ENCODE peak calls at places on chromosomes 4 and X, in ten cellular contexts. S is progenitor cell of endocrine pancreas, Z is nephron progenitor cell, T is chondrocyte, M is GM13977, H is lower lobe of right lung, U is colonic mucosa, B is fibroblast of lung, F is mammary epithelial cell, I is RWPE1. G is an unnamed sample.

GRCh38 chr4:57109530-57109846 is 697 bp downstream of the IGFBP7 start:
- DNase-seq in S (no peak), Z (no peak), T (no peak), M (no peak), H (no peak), U (no peak), B (no peak), F (peak), I (no peak), G (peak)

GRCh38 chr4:3196670-3197359 is 52.1 kb upstream of the MSANTD1 start:
- DNase-seq in S (no peak), Z (no peak), T (no peak), M (no peak), H (no peak), U (no peak), B (no peak), F (no peak), I (no peak), G (no peak)

GRCh38 chrX:131762802-131763234 is 218.9 kb downstream of the OR13H1 start:
- DNase-seq in S (no peak), Z (no peak), T (no peak), M (no peak), H (no peak), U (peak), B (peak), F (peak), I (no peak), G (no peak)

GRCh38 chr4:141350122-141350904 is 129.6 kb downstream of the ZNF330 start:
- DNase-seq in S (no peak), Z (no peak), T (no peak), M (no peak), H (no peak), U (peak), B (peak), F (peak), I (peak), G (no peak)

GRCh38 chrX:35625714-35626113 is 172.4 kb upstream of the MAGEB16 start:
- DNase-seq in S (no peak), Z (no peak), T (no peak), M (no peak), H (no peak), U (no peak), B (no peak), F (no peak), I (no peak), G (no peak)

GRCh38 chr4:38177792-38178665 is 217.8 kb downstream of the PTTG2 start:
- DNase-seq in S (no peak), Z (no peak), T (no peak), M (no peak), H (peak), U (peak), B (no peak), F (no peak), I (no peak), G (peak)

GRCh38 chr4:170682511-170682910 is 592.8 kb upstream of the AADAT start:
- DNase-seq in S (no peak), Z (no peak), T (no peak), M (no peak), H (no peak), U (no peak), B (no peak), F (no peak), I (no peak), G (no peak)

GRCh38 chr4:185702147-185702663 is 109.8 kb downstream of the SORBS2 start:
- DNase-seq in S (no peak), Z (no peak), T (no peak), M (no peak), H (no peak), U (no peak), B (no peak), F (no peak), I (no peak), G (no peak)

GRCh38 chr4:81355136-81355535 is 116.6 kb downstream of the RASGEF1B start:
- DNase-seq in S (no peak), Z (no peak), T (no peak), M (no peak), H (no peak), U (no peak), B (no peak), F (no peak), I (no peak), G (no peak)

GRCh38 chr4:45131020-45131419 is 404.7 kb upstream of the GNPDA2 start:
- DNase-seq in S (no peak), Z (no peak), T (no peak), M (no peak), H (no peak), U (no peak), B (no peak), F (no peak), I (no peak), G (no peak)

GRCh38 chr4:151990201-151990600 is 229.4 kb upstream of the GATB start:
- DNase-seq in S (no peak), Z (no peak), T (no peak), M (no peak), H (no peak), U (no peak), B (peak), F (peak), I (peak), G (no peak)

GRCh38 chrX:46573896-46574336 is 351 bp downstream of the CHST7 start:
- DNase-seq in S (peak), Z (peak), T (peak), M (peak), H (peak), U (peak), B (peak), F (peak), I (no peak), G (peak)

GRCh38 chr4:95431678-95432077 is 117.1 kb downstream of the UNC5C start:
- DNase-seq in S (no peak), Z (no peak), T (no peak), M (no peak), H (no peak), U (no peak), B (peak), F (no peak), I (no peak), G (no peak)

GRCh38 chrX:116204947-116205346 is 34.4 kb downstream of the AGTR2 start:
- DNase-seq in S (no peak), Z (peak), T (no peak), M (no peak), H (no peak), U (no peak), B (peak), F (peak), I (peak), G (peak)

GRCh38 chrX:41923257-41923924 is at the start of gene CASK:
- DNase-seq in S (peak), Z (peak), T (peak), M (peak), H (peak), U (peak), B (peak), F (peak), I (peak), G (peak)

GRCh38 chr4:47824844-47825243 is 13.0 kb downstream of the CORIN start:
- DNase-seq in S (no peak), Z (peak), T (no peak), M (no peak), H (no peak), U (no peak), B (no peak), F (no peak), I (no peak), G (no peak)

GRCh38 chrX:37666516-37666915 is 19.1 kb upstream of the XK start:
- DNase-seq in S (no peak), Z (no peak), T (no peak), M (no peak), H (no peak), U (no peak), B (peak), F (no peak), I (no peak), G (no peak)

GRCh38 chrX:94854251-94854650 is 1180.2 kb downstream of the FAM133A start:
- DNase-seq in S (no peak), Z (no peak), T (no peak), M (no peak), H (no peak), U (no peak), B (no peak), F (no peak), I (no peak), G (no peak)

GRCh38 chrX:102044496-102044895 is 81.0 kb upstream of the TCEAL2 start:
- DNase-seq in S (no peak), Z (no peak), T (no peak), M (no peak), H (no peak), U (no peak), B (no peak), F (no peak), I (no peak), G (no peak)

GRCh38 chr4:23388699-23389395 is 501.0 kb downstream of the PPARGC1A start:
- DNase-seq in S (no peak), Z (no peak), T (no peak), M (no peak), H (no peak), U (no peak), B (no peak), F (no peak), I (no peak), G (no peak)

GRCh38 chr4:185721949-185722316 is 90.1 kb downstream of the SORBS2 start:
- DNase-seq in S (no peak), Z (no peak), T (no peak), M (no peak), H (no peak), U (no peak), B (no peak), F (no peak), I (no peak), G (no peak)

GRCh38 chr4:186190456-186191265 is 706 bp upstream of the CYP4V2 start:
- DNase-seq in S (peak), Z (peak), T (no peak), M (peak), H (no peak), U (peak), B (peak), F (no peak), I (peak), G (peak)

GRCh38 chr4:15811703-15812325 is 33.7 kb downstream of the CD38 start:
- DNase-seq in S (no peak), Z (no peak), T (no peak), M (no peak), H (no peak), U (no peak), B (no peak), F (no peak), I (peak), G (no peak)

GRCh38 chr4:79298027-79298426 is 27.8 kb downstream of the NAA11 start:
- DNase-seq in S (no peak), Z (no peak), T (no peak), M (no peak), H (no peak), U (no peak), B (no peak), F (no peak), I (no peak), G (no peak)
- TF ChIP-seq CTCF in S (no peak), Z (no peak), T (no peak), M (peak), H (no peak), U (no peak), B (no peak), F (no peak), I (no peak), G (no peak)

GRCh38 chr4:158170691-158171455 is 2.0 kb downstream of the GASK1B start:
- DNase-seq in S (no peak), Z (no peak), T (peak), M (peak), H (peak), U (peak), B (peak), F (peak), I (peak), G (peak)
- TF ChIP-seq CTCF in S (no peak), Z (peak), T (peak), M (peak), H (peak), U (peak), B (peak), F (peak), I (no peak), G (no peak)

DNA sequence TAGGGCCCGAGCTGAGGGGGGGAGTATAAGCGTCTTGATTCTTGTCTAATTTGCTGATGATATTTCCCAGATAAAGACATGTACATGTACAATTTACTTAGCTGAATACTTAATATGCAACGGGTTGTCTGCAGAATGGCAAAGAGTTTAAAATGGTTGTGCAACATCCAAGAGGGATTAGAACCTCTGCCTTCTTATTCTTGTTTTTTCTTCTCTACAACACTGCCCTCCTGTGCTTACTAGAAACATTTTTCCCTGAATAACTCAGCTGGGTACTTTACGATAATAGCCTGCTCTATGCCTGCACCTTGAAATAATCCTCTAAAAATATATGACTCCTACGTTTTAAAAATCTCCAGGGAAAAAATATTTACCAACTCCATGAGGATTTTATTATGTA is 41.8 kb downstream of the INTS12 start:
- DNase-seq in S (no peak), Z (no peak), T (no peak), M (peak), H (no peak), U (no peak), B (peak), F (peak), I (peak), G (peak)
- TF ChIP-seq CTCF in S (peak), Z (no peak), T (peak), M (peak), H (peak), U (no peak), B (peak), F (peak), I (no peak), G (peak)

DNA sequence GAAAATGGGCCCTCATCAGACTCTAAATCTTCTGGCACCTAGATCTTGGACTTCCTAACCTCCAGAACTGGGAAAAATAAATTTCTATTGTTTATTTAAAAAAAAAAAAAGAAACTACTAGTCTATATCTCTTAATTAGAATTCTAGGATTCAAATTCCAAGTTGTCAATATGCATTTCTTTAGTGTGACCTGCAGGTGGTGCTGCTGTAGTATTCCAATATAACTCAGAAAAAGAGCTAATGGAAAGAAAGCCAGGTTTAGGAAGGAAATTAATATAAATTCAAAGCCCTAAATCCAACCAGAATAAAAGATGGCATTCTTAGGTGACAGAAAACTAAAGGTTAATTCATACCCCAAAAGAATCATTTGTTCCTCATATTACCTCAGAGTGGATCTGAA is 80.0 kb upstream of the NALF2 start:
- DNase-seq in S (no peak), Z (no peak), T (no peak), M (no peak), H (no peak), U (no peak), B (no peak), F (no peak), I (no peak), G (no peak)
- TF ChIP-seq CTCF in S (peak), Z (peak), T (peak), M (peak), H (no peak), U (no peak), B (peak), F (peak), I (peak), G (no peak)

DNA sequence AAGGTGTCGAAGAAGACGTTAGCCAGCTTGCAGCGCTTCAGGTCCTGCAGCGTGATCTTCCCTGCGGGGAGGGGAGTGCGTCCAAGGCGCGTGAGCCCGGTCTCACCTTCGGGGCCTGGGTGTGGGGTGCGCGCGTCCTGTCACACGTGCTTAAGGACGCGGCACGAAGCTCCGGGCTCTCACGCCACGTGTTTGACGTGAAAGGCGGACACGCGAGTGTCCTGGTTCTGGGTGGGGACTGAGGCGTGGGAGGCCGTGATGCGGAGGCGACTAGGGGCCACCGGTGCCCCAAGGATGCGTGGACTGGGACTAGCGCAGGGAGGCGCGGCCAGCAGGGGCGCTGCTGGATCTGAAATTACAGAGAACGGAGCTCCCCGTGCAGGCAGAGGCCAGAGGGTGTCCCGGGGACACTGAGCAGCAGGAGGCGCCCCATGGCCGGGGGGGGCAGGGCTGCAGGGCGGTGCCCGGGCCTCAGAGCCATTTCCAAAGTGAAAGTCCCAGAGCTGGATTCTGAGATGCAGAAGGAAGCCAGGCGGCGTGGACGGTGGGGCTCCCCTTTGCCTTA is 20.3 kb upstream of the GTPBP6 start:
- DNase-seq in S (no peak), Z (no peak), T (peak), M (no peak), H (peak), U (no peak), B (no peak), F (no peak), I (no peak), G (no peak)
- TF ChIP-seq CTCF in S (no peak), Z (no peak), T (no peak), M (no peak), H (no peak), U (no peak), B (no peak), F (no peak), I (no peak), G (no peak)

DNA sequence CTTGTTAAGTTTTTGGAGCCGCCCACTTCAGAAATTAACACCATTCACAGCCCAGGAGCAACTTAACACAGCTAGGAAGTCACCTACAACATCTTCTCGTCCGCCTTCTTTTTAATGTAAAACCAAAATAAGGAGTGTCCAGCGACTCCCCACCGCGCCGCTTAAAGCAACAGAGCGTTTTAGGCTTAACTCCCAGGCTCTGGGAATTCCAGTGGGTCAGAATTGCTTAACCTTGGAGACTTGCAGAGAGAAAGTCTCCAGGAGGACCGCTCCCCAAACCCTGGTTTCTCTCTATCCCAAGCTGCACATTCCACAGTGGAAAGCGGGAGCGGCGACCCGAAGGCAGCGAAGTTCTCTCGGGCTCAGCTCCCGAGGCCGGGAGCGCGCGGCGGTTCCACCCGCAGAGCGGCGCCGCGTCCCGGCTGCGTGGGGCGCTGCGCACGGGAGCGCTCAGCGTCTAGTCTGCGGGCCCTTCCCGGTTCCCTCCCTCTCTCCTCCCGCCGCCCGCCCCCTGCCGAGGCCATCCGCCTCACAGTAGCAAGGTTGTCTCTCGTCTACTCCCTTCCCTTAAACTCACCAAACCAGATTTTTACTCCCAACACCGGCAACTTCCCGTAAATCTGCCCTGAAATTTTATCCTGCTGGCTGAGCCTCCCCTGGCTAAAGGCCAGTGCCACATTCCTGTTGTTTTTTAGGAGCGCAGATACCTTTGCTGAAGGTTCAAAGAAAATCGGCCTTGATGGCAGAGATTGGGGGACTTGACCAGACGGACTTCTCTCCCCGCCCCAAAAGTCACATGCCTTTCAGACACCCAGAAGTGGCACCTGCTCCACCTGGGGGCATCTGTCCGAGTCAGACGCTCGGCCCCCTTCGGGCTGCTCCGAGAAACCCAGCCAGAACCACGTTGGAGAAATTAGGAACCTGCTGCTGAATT is at the start of gene RBM47:
- DNase-seq in S (peak), Z (peak), T (no peak), M (peak), H (peak), U (peak), B (peak), F (peak), I (peak), G (peak)
- TF ChIP-seq CTCF in S (peak), Z (no peak), T (peak), M (peak), H (peak), U (no peak), B (no peak), F (no peak), I (peak), G (no peak)

GRCh38 chr4:4888695-4889094 is 29.2 kb downstream of the MSX1 start:
- DNase-seq in S (no peak), Z (no peak), T (no peak), M (no peak), H (no peak), U (no peak), B (no peak), F (no peak), I (no peak), G (no peak)
- TF ChIP-seq CTCF in S (no peak), Z (no peak), T (no peak), M (peak), H (no peak), U (no peak), B (no peak), F (no peak), I (no peak), G (no peak)

GRCh38 chr4:108224628-108225053 is 55.9 kb upstream of the LEF1 start:
- DNase-seq in S (no peak), Z (no peak), T (no peak), M (no peak), H (no peak), U (no peak), B (peak), F (no peak), I (no peak), G (no peak)
- TF ChIP-seq CTCF in S (no peak), Z (no peak), T (no peak), M (no peak), H (no peak), U (no peak), B (no peak), F (no peak), I (no peak), G (no peak)

DNA sequence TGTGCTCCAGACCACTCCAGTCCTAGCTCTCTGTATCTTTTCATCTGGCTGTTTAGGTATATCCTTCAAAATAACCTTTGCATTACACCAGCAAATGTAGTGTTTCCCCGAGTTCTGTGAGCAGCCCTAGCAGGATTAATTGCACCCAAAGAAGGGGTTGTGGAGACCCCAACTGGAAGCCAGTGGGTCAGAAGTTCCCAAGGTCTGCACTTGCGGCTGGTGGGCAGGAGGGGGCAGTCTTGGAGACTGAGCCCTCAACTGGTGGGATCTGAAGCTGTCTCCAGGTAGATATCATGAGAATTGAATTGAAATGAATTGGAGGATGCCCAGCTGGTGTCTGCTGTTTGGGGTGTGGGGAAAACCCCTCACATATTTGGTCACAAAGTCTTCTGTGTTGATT is 1485.3 kb upstream of the TENM3 start:
- DNase-seq in S (no peak), Z (no peak), T (no peak), M (no peak), H (no peak), U (no peak), B (no peak), F (no peak), I (no peak), G (no peak)
- TF ChIP-seq CTCF in S (no peak), Z (no peak), T (no peak), M (no peak), H (no peak), U (no peak), B (no peak), F (no peak), I (no peak), G (no peak)

GRCh38 chr4:120973207-120973606 is 50.7 kb upstream of the PRDM5 start:
- DNase-seq in S (no peak), Z (no peak), T (no peak), M (no peak), H (no peak), U (no peak), B (no peak), F (no peak), I (no peak), G (no peak)

GRCh38 chr4:120977435-120977997 is 55.0 kb upstream of the PRDM5 start:
- DNase-seq in S (no peak), Z (no peak), T (no peak), M (peak), H (no peak), U (peak), B (peak), F (peak), I (peak), G (peak)
- TF ChIP-seq CTCF in S (peak), Z (peak), T (peak), M (peak), H (peak), U (peak), B (peak), F (peak), I (peak), G (peak)